ENCODE peak calls at places on chromosomes 16 and 17, in seven cellular contexts. W is HepG2, E is H1, K is K562, J is SK-N-SH, N is GM12878, T is HCT116. F is an unnamed sample.

GRCh38 chr16:65373095-65373494 is 251.2 kb upstream of the CDH11 start:
- DNase-seq in W (no peak), E (no peak), K (no peak), J (no peak), N (no peak), T (no peak), F (no peak)

GRCh38 chr16:79607587-79607986 is 7.0 kb upstream of the MAF start:
- DNase-seq in W (no peak), E (no peak), K (no peak), J (no peak), N (no peak), T (no peak), F (no peak)

GRCh38 chr17:30360396-30360795 is 18.3 kb upstream of the CPD start:
- DNase-seq in W (no peak), E (no peak), K (no peak), J (no peak), N (no peak), T (no peak), F (no peak)

GRCh38 chr17:82320956-82321927 is 3.8 kb upstream of the CD7 start:
- DNase-seq in W (no peak), E (no peak), K (peak), J (peak), N (no peak), T (no peak), F (no peak)

GRCh38 chr17:65755799-65756198 is 194.4 kb upstream of the AXIN2 start:
- DNase-seq in W (no peak), E (no peak), K (no peak), J (no peak), N (no peak), T (no peak), F (peak)

GRCh38 chr17:42623732-42624596 is 14.5 kb downstream of the TUBG1 start:
- DNase-seq in W (no peak), E (no peak), K (peak), J (no peak), N (no peak), T (peak), F (no peak)

GRCh38 chr17:27559996-27560481 is 70.9 kb upstream of the LGALS9 start:
- DNase-seq in W (no peak), E (no peak), K (no peak), J (peak), N (no peak), T (no peak), F (no peak)

GRCh38 chr17:75979705-75980187 is 706 bp downstream of the TEN1 start:
- DNase-seq in W (no peak), E (no peak), K (no peak), J (no peak), N (no peak), T (no peak), F (no peak)

GRCh38 chr16:68361485-68361884 is 50.7 kb downstream of the PRMT7 start:
- DNase-seq in W (no peak), E (no peak), K (no peak), J (peak), N (no peak), T (no peak), F (no peak)

GRCh38 chr16:51276335-51276734 is 125.3 kb upstream of the SALL1 start:
- DNase-seq in W (no peak), E (no peak), K (no peak), J (no peak), N (no peak), T (no peak), F (no peak)

GRCh38 chr17:67239597-67239996 is 5.4 kb downstream of the HELZ start:
- DNase-seq in W (no peak), E (no peak), K (no peak), J (no peak), N (no peak), T (no peak), F (no peak)

GRCh38 chr16:20042848-20043247 is 30.8 kb downstream of the GPR139 start:
- DNase-seq in W (no peak), E (no peak), K (peak), J (no peak), N (no peak), T (no peak), F (no peak)

GRCh38 chr17:35432176-35433074 is at the start of gene SLFN12:
- DNase-seq in W (no peak), E (peak), K (no peak), J (no peak), N (peak), T (no peak), F (peak)

GRCh38 chr16:13453938-13454553 is 465.9 kb upstream of the ERCC4 start:
- DNase-seq in W (peak), E (no peak), K (peak), J (peak), N (no peak), T (peak), F (peak)

GRCh38 chr16:13448346-13448745 is 471.6 kb upstream of the ERCC4 start:
- DNase-seq in W (no peak), E (no peak), K (no peak), J (no peak), N (no peak), T (no peak), F (no peak)

GRCh38 chr16:13453325-13453724 is 466.6 kb upstream of the ERCC4 start:
- DNase-seq in W (no peak), E (no peak), K (no peak), J (no peak), N (no peak), T (no peak), F (no peak)
- TF ChIP-seq JUND in W (no peak), E (no peak), K (no peak), J (no peak), N (no peak), T (no peak), F (no peak)

GRCh38 chr17:7173687-7174602 is 5.2 kb downstream of the ASGR1 start:
- DNase-seq in W (no peak), E (peak), K (no peak), J (peak), N (no peak), T (no peak), F (no peak)
- TF ChIP-seq JUND in W (no peak), E (no peak), K (no peak), J (no peak), N (no peak), T (no peak), F (no peak)

GRCh38 chr16:1183235-1183907 is 30.5 kb downstream of the CACNA1H start:
- DNase-seq in W (no peak), E (no peak), K (peak), J (peak), N (no peak), T (no peak), F (no peak)
- TF ChIP-seq JUND in W (no peak), E (no peak), K (no peak), J (no peak), N (no peak), T (no peak), F (no peak)

GRCh38 chr16:84703671-84704070 is 3.9 kb downstream of the USP10 start:
- DNase-seq in W (no peak), E (no peak), K (no peak), J (no peak), N (no peak), T (no peak), F (no peak)

GRCh38 chr16:84699712-84700517 is at the start of gene USP10:
- DNase-seq in W (peak), E (peak), K (peak), J (peak), N (no peak), T (peak), F (peak)

GRCh38 chr16:84699147-84699711 is 571 bp upstream of the USP10 start:
- DNase-seq in W (no peak), E (no peak), K (no peak), J (no peak), N (no peak), T (no peak), F (peak)

GRCh38 chr16:84704253-84704652 is 4.5 kb downstream of the USP10 start:
- DNase-seq in W (no peak), E (no peak), K (no peak), J (no peak), N (no peak), T (no peak), F (no peak)

DNA sequence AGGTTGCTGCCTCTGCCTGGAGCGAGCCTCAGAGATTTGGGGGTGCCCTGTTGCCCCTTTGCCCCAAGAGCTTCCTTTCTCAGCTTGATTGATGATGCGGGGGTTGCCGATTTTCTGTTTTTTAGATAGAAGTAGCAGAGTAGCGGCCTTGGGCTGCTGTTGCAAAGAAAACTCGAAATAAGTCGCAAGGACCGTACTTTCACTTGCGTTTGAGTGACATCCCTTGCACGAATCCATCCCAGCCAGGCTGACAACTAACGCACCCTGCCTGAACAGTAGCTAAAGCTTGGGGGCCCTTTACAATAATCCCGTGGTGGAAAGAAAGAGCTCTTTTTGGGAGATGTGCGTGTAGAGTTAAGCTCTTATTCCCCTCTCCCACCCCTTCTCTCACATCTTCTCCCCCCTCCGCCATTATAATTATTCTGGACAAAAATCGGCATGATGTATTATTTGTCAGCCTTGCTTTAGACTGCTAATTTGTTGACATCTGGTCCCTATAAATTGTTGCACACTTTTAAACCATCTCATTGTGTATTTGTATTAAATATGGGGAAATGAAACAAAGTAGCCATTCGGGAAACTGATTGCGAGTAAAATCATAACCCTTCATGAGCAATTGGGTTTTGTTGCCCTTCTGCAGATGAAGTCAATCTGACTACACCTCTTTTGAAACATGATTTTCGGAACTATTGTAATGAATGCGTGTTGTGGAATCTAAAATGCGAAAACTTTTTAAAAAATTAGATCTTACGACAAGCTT is 898 bp downstream of the USP10 start:
- DNase-seq in W (no peak), E (no peak), K (no peak), J (peak), N (no peak), T (no peak), F (no peak)
- TF ChIP-seq JUND in W (no peak), E (no peak), K (no peak), J (no peak), N (no peak), T (no peak), F (no peak)

GRCh38 chr16:55760665-55761035 is 72.2 kb downstream of the CES1 start:
- DNase-seq in W (no peak), E (no peak), K (no peak), J (no peak), N (no peak), T (no peak), F (no peak)

GRCh38 chr16:55756963-55757362 is 75.9 kb downstream of the CES1 start:
- DNase-seq in W (no peak), E (no peak), K (no peak), J (no peak), N (no peak), T (no peak), F (no peak)

GRCh38 chr16:55765161-55765560 is 67.7 kb downstream of the CES1 start:
- DNase-seq in W (no peak), E (no peak), K (no peak), J (no peak), N (no peak), T (no peak), F (no peak)

DNA sequence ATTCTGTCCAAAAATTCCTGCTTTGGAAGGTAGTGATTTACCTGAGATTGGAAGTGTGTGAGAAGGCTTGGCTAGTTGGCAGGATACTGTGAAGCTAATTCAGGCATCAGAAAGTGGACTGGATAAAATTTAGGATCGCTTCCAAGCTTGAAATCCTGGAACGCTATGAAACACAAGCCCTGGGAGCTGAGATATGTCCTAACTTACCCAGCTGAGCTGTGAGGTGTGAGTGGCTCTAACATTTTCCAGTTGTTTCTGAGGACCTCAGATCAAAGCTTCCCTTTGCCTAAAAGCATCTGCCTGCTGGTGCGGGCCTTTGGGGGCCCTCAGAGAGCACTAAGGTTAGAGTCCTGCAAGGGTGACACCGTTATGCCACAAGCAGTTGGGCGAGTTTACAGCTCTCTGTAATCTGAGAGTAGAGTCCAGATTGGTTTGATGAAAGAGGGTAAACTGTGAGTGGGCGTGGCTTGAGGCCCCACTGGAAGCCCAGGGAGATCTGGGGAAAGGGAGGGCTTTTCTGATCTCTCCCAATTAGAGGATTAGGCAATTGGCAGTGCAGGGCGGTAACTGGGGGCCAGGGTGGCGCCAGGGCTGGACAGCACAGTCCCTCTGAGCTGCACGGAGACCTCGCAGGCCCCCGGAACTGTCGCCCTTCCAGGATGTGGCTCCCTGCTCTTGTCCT is 72.8 kb downstream of the CES1 start:
- DNase-seq in W (peak), E (no peak), K (no peak), J (no peak), N (no peak), T (no peak), F (no peak)
- TF ChIP-seq JUND in W (no peak), E (no peak), K (no peak), J (no peak), N (no peak), T (no peak), F (no peak)

DNA sequence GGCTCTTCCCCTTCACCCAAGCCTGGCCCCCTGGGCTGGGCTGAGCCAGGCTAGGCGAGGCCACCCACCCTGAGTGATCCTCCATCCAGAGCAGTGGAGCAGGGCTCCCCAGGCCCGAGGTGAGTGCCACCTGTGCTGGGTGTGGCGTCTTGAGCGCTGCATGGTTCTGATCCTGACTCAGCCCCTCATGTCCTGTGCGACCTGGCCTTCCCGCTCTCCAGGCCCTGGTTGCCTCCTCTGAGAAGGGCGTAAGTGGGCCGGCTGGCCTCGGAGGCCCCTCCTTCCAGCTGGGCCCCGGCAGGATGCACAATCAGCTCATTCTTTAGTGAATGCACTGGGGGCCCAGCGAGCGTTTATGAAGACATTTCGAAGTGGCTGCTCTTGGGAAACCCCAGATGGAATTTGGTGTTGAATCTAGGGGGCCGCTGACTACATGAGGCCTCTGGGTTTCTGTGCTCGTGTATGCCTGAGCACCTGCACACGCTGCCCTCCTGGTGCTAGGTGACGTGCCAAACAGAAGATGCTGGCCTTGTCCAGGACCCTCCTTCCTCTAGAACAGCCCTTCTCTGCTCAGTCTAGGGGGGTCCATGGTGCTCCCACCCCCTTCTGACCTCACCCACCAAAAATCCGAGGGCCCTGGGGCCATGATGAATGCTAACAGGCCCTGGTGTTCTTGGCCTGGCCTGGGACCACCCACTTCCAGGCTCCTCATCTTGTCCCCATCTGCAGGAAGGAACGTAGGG is 3.7 kb upstream of the TMEM92 start:
- DNase-seq in W (no peak), E (no peak), K (no peak), J (no peak), N (no peak), T (no peak), F (no peak)
- TF ChIP-seq JUND in W (no peak), E (no peak), K (no peak), J (no peak), N (no peak), T (no peak), F (no peak)

GRCh38 chr17:14840616-14841231 is 424.4 kb downstream of the PMP22 start:
- DNase-seq in W (no peak), E (no peak), K (no peak), J (no peak), N (no peak), T (no peak), F (no peak)
- TF ChIP-seq JUND in W (no peak), E (no peak), K (no peak), J (no peak), N (no peak), T (no peak), F (no peak)

GRCh38 chr16:24206926-24207325 is 49.2 kb upstream of the CACNG3 start:
- DNase-seq in W (no peak), E (no peak), K (no peak), J (no peak), N (no peak), T (no peak), F (no peak)

GRCh38 chr16:24203675-24204074 is 52.5 kb upstream of the CACNG3 start:
- DNase-seq in W (no peak), E (no peak), K (no peak), J (no peak), N (peak), T (no peak), F (no peak)

GRCh38 chr16:24204150-24204665 is 51.9 kb upstream of the CACNG3 start:
- DNase-seq in W (no peak), E (no peak), K (no peak), J (no peak), N (no peak), T (no peak), F (no peak)

GRCh38 chr16:24208710-24209109 is 47.4 kb upstream of the CACNG3 start:
- DNase-seq in W (no peak), E (no peak), K (no peak), J (peak), N (no peak), T (no peak), F (no peak)
- TF ChIP-seq JUND in W (no peak), E (no peak), K (no peak), J (no peak), N (no peak), T (no peak), F (no peak)